ENCODE peak calls at places on chromosome 1, in seven cellular contexts. O is CD4-positive, alpha-beta T cell; H is fibroblast of mammary gland; V is choroid plexus epithelial cell; Q is fibroblast of pulmonary artery; S is endothelial cell; F is mesothelial cell of epicardium. C is an unnamed sample.

GRCh38 chr1:79373481-79374132 is 367.1 kb upstream of the ADGRL4 start:
- DNase-seq in O (no peak), H (peak; percentile 23), V (no peak), Q (peak; percentile 24), S (no peak), F (no peak), C (peak; percentile 53)

GRCh38 chr1:209549384-209550001 is 34.0 kb upstream of the CAMK1G start:
- DNase-seq in O (no peak), H (no peak), V (no peak), Q (no peak), S (peak; percentile 22), F (no peak), C (no peak)

GRCh38 chr1:11498956-11499824 is 20.2 kb downstream of the DISP3 start:
- DNase-seq in O (no peak), H (no peak), V (no peak), Q (no peak), S (no peak), F (no peak), C (no peak)

GRCh38 chr1:6580119-6580587 is 359 bp downstream of the ZBTB48 start:
- DNase-seq in O (no peak), H (no peak), V (peak; percentile 25), Q (no peak), S (no peak), F (no peak), C (no peak)

GRCh38 chr1:94986783-94987182 is 59.9 kb upstream of the CNN3 start:
- DNase-seq in O (no peak), H (peak; percentile 90), V (peak; percentile 53), Q (no peak), S (no peak), F (no peak), C (peak; percentile 69)

GRCh38 chr1:18108313-18109057 is 887 bp downstream of the IGSF21 start:
- DNase-seq in O (no peak), H (no peak), V (no peak), Q (no peak), S (no peak), F (no peak), C (no peak)

GRCh38 chr1:201476670-201477344 is 7.8 kb upstream of the PHLDA3 start:
- DNase-seq in O (no peak), H (peak; percentile 54), V (no peak), Q (no peak), S (no peak), F (no peak), C (peak; percentile 68)

GRCh38 chr1:65174585-65174984 is 26.6 kb downstream of the AK4 start:
- DNase-seq in O (no peak), H (peak; percentile 99), V (peak; percentile 99), Q (peak; percentile 97), S (no peak), F (no peak), C (peak; percentile 93)

GRCh38 chr1:109930252-109930993 is 19.8 kb downstream of the CSF1 start:
- DNase-seq in O (no peak), H (no peak), V (no peak), Q (no peak), S (no peak), F (no peak), C (no peak)

GRCh38 chr1:47002211-47002610 is 21.3 kb upstream of the CYP4X1 start:
- DNase-seq in O (no peak), H (no peak), V (peak; percentile 28), Q (no peak), S (no peak), F (no peak), C (no peak)

GRCh38 chr1:230143534-230143933 is 76.5 kb downstream of the GALNT2 start:
- DNase-seq in O (no peak), H (no peak), V (no peak), Q (no peak), S (no peak), F (no peak), C (no peak)

GRCh38 chr1:27862671-27863551 is 9.4 kb upstream of the THEMIS2 start:
- DNase-seq in O (no peak), H (peak; percentile 100), V (peak; percentile 99), Q (peak; percentile 99), S (peak; percentile 38), F (no peak), C (peak; percentile 99)

GRCh38 chr1:229857585-229857984 is 209.5 kb upstream of the GALNT2 start:
- DNase-seq in O (no peak), H (peak; percentile 46), V (no peak), Q (no peak), S (no peak), F (no peak), C (peak; percentile 10)

GRCh38 chr1:168893359-168893791 is 164.4 kb upstream of the DPT start:
- DNase-seq in O (no peak), H (peak; percentile 91), V (no peak), Q (peak; percentile 32), S (no peak), F (no peak), C (peak; percentile 15)

GRCh38 chr1:161177112-161177935 is at the start of gene B4GALT3:
- DNase-seq in O (peak; percentile 84), H (peak; percentile 78), V (peak; percentile 86), Q (peak; percentile 74), S (peak; percentile 96), F (peak; percentile 88), C (peak; percentile 70)

GRCh38 chr1:161179698-161180097 is 2.4 kb upstream of the B4GALT3 start:
- DNase-seq in O (no peak), H (no peak), V (no peak), Q (no peak), S (no peak), F (no peak), C (no peak)

GRCh38 chr1:161176468-161177111 is 717 bp downstream of the B4GALT3 start:
- DNase-seq in O (no peak), H (no peak), V (no peak), Q (no peak), S (no peak), F (no peak), C (no peak)

GRCh38 chr1:161175771-161176453 is 1.4 kb downstream of the B4GALT3 start:
- DNase-seq in O (no peak), H (no peak), V (no peak), Q (no peak), S (no peak), F (no peak), C (no peak)

GRCh38 chr1:161177936-161178244 is 583 bp upstream of the B4GALT3 start:
- DNase-seq in O (no peak), H (no peak), V (no peak), Q (no peak), S (no peak), F (no peak), C (no peak)
- TF ChIP-seq CTCF in O (no peak), H (no peak), V (no peak), Q (no peak), S (no peak), F (no peak), C (no peak)

GRCh38 chr1:155646307-155646706 is 36.3 kb downstream of the MSTO1 start:
- DNase-seq in O (no peak), H (peak; percentile 62), V (peak; percentile 65), Q (peak; percentile 79), S (no peak), F (no peak), C (peak; percentile 37)

GRCh38 chr1:155645648-155646047 is 35.6 kb downstream of the MSTO1 start:
- DNase-seq in O (no peak), H (peak; percentile 62), V (peak; percentile 40), Q (peak; percentile 49), S (no peak), F (no peak), C (no peak)

GRCh38 chr1:155649689-155650088 is 38.9 kb downstream of the YY1AP1 start:
- DNase-seq in O (no peak), H (no peak), V (no peak), Q (no peak), S (no peak), F (no peak), C (no peak)

GRCh38 chr1:155650231-155650757 is 38.3 kb downstream of the YY1AP1 start:
- DNase-seq in O (no peak), H (no peak), V (peak; percentile 12), Q (no peak), S (no peak), F (no peak), C (no peak)

GRCh38 chr1:155648207-155649147 is 38.5 kb downstream of the MSTO1 start:
- DNase-seq in O (no peak), H (peak; percentile 89), V (peak; percentile 92), Q (peak; percentile 98), S (peak; percentile 7), F (no peak), C (peak; percentile 87)
- TF ChIP-seq CTCF in O (no peak), H (peak; percentile 78), V (peak; percentile 70), Q (peak; percentile 63), S (no peak), F (no peak), C (peak; percentile 63)

GRCh38 chr1:26692211-26692792 is 3.5 kb upstream of the ARID1A start:
- DNase-seq in O (peak; percentile 87), H (peak; percentile 91), V (peak; percentile 97), Q (peak; percentile 94), S (peak; percentile 66), F (peak; percentile 62), C (peak; percentile 89)
- TF ChIP-seq CTCF in O (peak; percentile 38), H (no peak), V (peak; percentile 44), Q (no peak), S (no peak), F (no peak), C (peak; percentile 17)

DNA sequence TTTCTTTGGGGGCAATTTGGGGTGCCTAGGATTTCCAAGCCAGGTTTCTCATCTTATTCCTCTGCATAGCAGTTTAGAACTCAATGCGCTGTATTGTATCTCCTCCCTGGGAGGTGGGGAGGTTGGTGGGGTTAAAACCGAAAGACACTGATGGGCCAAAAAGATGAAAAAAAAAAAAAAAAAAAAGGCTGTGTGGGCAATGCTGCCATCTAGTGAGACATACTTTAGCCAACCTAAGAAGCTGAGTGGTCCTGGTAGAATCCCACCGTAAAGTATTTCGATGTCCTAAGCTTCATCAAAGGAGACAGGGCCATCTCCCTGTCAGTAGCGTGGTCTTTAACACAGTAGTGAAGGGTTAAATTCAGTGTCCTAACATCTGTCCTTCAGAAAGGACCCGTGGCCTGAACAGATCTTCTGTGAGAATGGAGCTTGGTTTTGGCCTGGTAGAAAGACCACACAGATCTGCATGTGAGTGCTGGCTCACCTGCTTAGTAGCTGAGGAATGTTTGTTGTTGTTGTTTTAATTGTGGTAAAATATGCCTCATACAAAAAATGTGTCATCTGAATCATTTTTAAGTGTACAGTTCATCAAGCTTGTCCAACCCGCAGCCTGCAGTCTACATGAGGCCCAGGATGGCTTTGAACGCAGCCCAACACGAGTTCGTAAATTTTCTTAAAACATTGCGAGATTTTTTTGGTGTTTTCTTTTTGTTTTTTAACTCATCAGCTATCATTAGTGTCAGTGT is 226.2 kb downstream of the KIF26B start:
- DNase-seq in O (no peak), H (no peak), V (no peak), Q (peak; percentile 17), S (no peak), F (no peak), C (no peak)
- TF ChIP-seq CTCF in O (no peak), H (peak; percentile 35), V (peak; percentile 58), Q (peak; percentile 36), S (peak; percentile 31), F (no peak), C (peak; percentile 33)

GRCh38 chr1:173408886-173409285 is 68.2 kb upstream of the PRDX6 start:
- DNase-seq in O (no peak), H (no peak), V (peak; percentile 38), Q (no peak), S (no peak), F (no peak), C (no peak)
- TF ChIP-seq CTCF in O (no peak), H (peak; percentile 4), V (peak; percentile 30), Q (no peak), S (no peak), F (no peak), C (no peak)

C was measured in foreskin fibroblast.